ENCODE peak calls at places on chromosomes 6 and 20, in four cellular contexts. V, C, U and K are unnamed samples.

GRCh38 chr6:158033077-158033750 is 51.6 kb downstream of the SYNJ2 start:
- DNase-seq in V (no peak), U (no peak), C (no peak), K (no peak)

GRCh38 chr6:138818496-138819194 is 22.8 kb downstream of the ECT2L start:
- DNase-seq in U (no peak), C (no peak), V (no peak), K (no peak)

GRCh38 chr6:40477246-40478126 is 109.7 kb downstream of the LRFN2 start:
- DNase-seq in V (no peak), C (no peak), U (peak; percentile 56), K (no peak)

GRCh38 chr6:107108201-107108890 is 7.0 kb downstream of the BEND3 start:
- DNase-seq in C (no peak), U (no peak), V (no peak), K (no peak)

GRCh38 chr6:12296604-12297003 is 6.4 kb downstream of the EDN1 start:
- DNase-seq in V (no peak), C (no peak), U (no peak), K (no peak)

GRCh38 chr20:22495172-22495571 is 89.2 kb downstream of the FOXA2 start:
- DNase-seq in V (no peak), C (no peak), U (no peak), K (no peak)

GRCh38 chr6:100344761-100345160 is 120.0 kb downstream of the SIM1 start:
- DNase-seq in C (no peak), V (no peak), U (no peak), K (no peak)

GRCh38 chr6:73854998-73855718 is 159.2 kb downstream of the CD109 start:
- DNase-seq in V (peak; percentile 29), C (peak; percentile 41), U (peak; percentile 46), K (peak; percentile 46)

GRCh38 chr20:1122388-1123315 is 4.2 kb downstream of the PSMF1 start:
- DNase-seq in U (no peak), V (peak; percentile 39), C (no peak), K (peak; percentile 99)

GRCh38 chr6:16973545-16974386 is 128.1 kb upstream of the STMND1 start:
- DNase-seq in C (no peak), V (no peak), U (no peak), K (no peak)

GRCh38 chr6:12150812-12151432 is 138.8 kb downstream of the HIVEP1 start:
- DNase-seq in C (peak; percentile 19), U (peak; percentile 37), V (peak; percentile 25), K (peak; percentile 38)

GRCh38 chr6:6712979-6713514 is 124.5 kb downstream of the LY86 start:
- DNase-seq in C (no peak), V (no peak), U (no peak), K (no peak)

GRCh38 chr6:84422380-84422968 is 195.0 kb upstream of the CEP162 start:
- DNase-seq in V (peak; percentile 68), C (peak; percentile 31), U (peak; percentile 12), K (peak; percentile 16)

GRCh38 chr20:38230957-38231785 is 29.4 kb downstream of the KIAA1755 start:
- DNase-seq in U (no peak), C (no peak), V (no peak), K (no peak)

GRCh38 chr20:33693274-33693673 is 7.1 kb upstream of the E2F1 start:
- DNase-seq in V (no peak), C (no peak), U (no peak), K (no peak)

GRCh38 chr6:21026576-21027273 is 492.5 kb downstream of the CDKAL1 start:
- DNase-seq in U (no peak), C (no peak), V (no peak), K (no peak)

GRCh38 chr6:123215211-123215610 is 219.2 kb downstream of the CLVS2 start:
- DNase-seq in C (no peak), V (no peak), U (no peak), K (no peak)

GRCh38 chr6:6891949-6892461 is 215.8 kb upstream of the RREB1 start:
- DNase-seq in V (no peak), U (no peak), C (no peak), K (no peak)

GRCh38 chr6:19896580-19897010 is 59.4 kb downstream of the ID4 start:
- DNase-seq in U (no peak), V (no peak), C (no peak), K (no peak)

GRCh38 chr6:87756858-87757257 is 54.8 kb upstream of the AKIRIN2 start:
- DNase-seq in V (peak; percentile 65), U (no peak), C (no peak), K (no peak)

DNA sequence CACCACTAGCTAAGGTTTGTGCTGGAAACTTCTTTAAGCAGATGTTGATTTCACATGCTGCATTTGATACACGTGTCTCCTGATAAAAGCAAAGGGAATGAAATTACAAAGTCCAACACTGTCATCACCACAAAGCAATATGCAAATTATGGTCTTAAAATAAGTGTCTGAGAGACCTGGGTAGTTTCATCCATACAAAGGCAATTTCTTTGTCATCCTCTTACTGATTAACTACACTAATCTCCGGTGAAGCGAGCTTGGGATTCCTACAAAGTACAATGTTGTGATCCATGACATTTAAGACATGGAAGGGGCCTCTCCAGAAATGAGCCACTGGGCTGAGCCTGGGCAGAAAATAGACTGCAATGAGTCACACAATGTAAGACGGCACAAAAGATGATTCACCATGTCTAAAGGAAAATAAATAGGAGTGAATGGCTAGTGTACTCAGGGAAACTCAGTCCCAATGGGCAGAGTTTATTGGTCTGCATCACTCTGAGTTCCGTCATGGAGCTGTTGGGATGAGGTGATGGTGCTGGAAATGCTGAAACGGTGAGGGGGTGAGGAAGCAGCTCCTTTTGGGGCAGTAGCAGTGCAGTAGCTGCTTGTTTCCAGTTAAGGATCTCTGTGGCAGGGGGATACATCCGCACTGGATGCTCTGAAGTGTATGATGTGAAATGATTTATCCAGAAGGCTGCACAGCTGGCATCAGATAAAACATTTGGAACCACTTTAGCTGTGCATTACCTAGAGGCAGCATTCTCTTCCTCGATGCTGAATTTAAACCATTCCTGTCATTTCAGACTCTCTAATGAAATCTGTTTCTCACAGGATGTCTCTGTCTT is 103.3 kb downstream of the IBTK start:
- DNase-seq in U (peak; percentile 66), C (peak; percentile 75), V (no peak), K (peak; percentile 67)
- TF ChIP-seq ELF1 in U (no peak), C (no peak), V (no peak), K (no peak)

GRCh38 chr6:47308674-47309325 is 905 bp downstream of the TNFRSF21 start:
- DNase-seq in V (peak; percentile 31), C (no peak), U (peak; percentile 71), K (no peak)
- TF ChIP-seq ELF1 in V (no peak), C (no peak), U (no peak), K (no peak)

DNA sequence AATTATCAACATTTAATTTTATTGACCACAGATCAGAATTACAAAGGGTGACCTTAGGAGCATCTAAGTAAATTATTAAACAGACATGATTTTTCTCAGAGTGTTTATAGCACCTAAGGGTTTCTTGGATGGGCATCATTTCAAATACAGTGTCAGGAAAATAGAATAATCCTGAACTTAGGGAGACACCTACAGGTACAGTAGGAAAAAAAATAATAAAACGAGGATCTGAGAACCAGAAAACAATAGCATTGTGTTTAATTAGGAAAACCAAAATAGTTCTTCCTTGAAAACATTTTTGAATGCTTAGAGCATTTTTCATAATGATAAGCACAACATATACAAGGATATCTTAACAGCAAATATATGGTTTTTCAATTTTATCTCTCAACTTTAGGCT is 39.2 kb downstream of the MMUT start:
- DNase-seq in C (no peak), U (peak; percentile 16), V (no peak), K (no peak)
- TF ChIP-seq ELF1 in C (no peak), U (no peak), V (no peak), K (no peak)

GRCh38 chr20:36491901-36492617 is 49.3 kb upstream of the MYL9 start:
- DNase-seq in C (no peak), V (no peak), U (no peak), K (no peak)
- TF ChIP-seq ELF1 in C (no peak), V (no peak), U (no peak), K (no peak)

GRCh38 chr6:25868784-25869183 is 5.3 kb downstream of the SLC17A3 start:
- DNase-seq in C (no peak), V (no peak), U (no peak), K (no peak)
- TF ChIP-seq ELF1 in C (no peak), V (no peak), U (no peak), K (no peak)

DNA sequence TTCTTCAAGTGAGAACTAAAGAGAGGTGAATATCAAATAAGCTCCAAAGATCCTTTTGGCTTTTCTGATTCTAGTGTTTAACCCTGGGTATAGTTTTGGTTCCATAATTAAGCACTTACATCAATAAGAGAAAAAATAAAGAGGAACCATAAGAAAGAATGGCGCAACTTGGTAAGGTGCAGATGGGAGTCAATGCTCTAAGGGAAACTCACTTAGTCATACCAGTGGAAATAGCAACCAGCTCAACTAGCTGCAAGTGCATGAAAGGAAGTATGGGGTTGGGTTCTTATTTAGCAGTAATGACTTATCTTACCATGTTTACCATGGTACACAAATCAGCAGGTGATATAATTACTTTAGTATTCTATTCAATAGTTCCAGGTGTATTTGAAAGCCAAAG is 296.5 kb upstream of the RUNX2 start:
- DNase-seq in V (no peak), C (no peak), U (no peak), K (no peak)
- TF ChIP-seq ELF1 in V (no peak), C (no peak), U (no peak), K (no peak)